ENCODE peak calls at places on chromosomes 12 and 14, in five cellular contexts. V, L, Y, G and O are unnamed samples.

GRCh38 chr14:59870277-59871165 is at the start of gene RTN1:
- DNase-seq in G (peak), L (peak), Y (no peak), V (peak), O (no peak)

GRCh38 chr14:94132285-94132887 is 3.0 kb upstream of the IFI27L2 start:
- DNase-seq in Y (peak), G (peak), V (no peak), L (peak), O (no peak)

GRCh38 chr12:75909714-75910451 is 121.7 kb downstream of the PHLDA1 start:
- DNase-seq in V (no peak), Y (no peak), G (no peak), L (no peak), O (no peak)

GRCh38 chr14:102474934-102475333 is 34.6 kb downstream of the ANKRD9 start:
- DNase-seq in Y (peak), L (no peak), G (peak), V (no peak), O (no peak)

GRCh38 chr12:131828671-131829350 is 618 bp downstream of the MMP17 start:
- DNase-seq in V (no peak), L (no peak), G (no peak), Y (no peak), O (no peak)

GRCh38 chr14:32697704-32698103 is 241.0 kb upstream of the NPAS3 start:
- DNase-seq in L (peak), G (peak), Y (no peak), V (no peak), O (no peak)

GRCh38 chr12:50283924-50284236 is 560 bp upstream of the LIMA1 start:
- DNase-seq in L (no peak), Y (no peak), V (no peak), G (peak), O (no peak)

GRCh38 chr14:70640938-70641547 is 673 bp upstream of the TTC9 start:
- DNase-seq in L (peak), Y (no peak), G (peak), V (peak), O (no peak)

GRCh38 chr14:69325646-69326265 is 65.8 kb downstream of the GALNT16 start:
- DNase-seq in L (no peak), Y (no peak), V (no peak), G (no peak), O (no peak)

GRCh38 chr14:101464310-101464983 is 96.8 kb upstream of the DIO3 start:
- DNase-seq in V (peak), L (no peak), Y (peak), G (no peak), O (no peak)

GRCh38 chr12:12263909-12264308 is 2.9 kb downstream of the LRP6 start:
- DNase-seq in V (no peak), G (no peak), Y (no peak), L (no peak), O (no peak)

GRCh38 chr14:85471156-85471555 is 58.8 kb upstream of the FLRT2 start:
- DNase-seq in Y (no peak), G (peak), V (no peak), L (no peak), O (no peak)

GRCh38 chr12:79527498-79527897 is 163.3 kb downstream of the PAWR start:
- DNase-seq in V (no peak), G (no peak), Y (no peak), L (peak), O (no peak)

GRCh38 chr14:60514378-60515243 is 5.7 kb downstream of the SIX6 start:
- DNase-seq in L (no peak), V (no peak), Y (no peak), G (no peak), O (no peak)

GRCh38 chr14:90815817-90816662 is at the start of gene TTC7B:
- DNase-seq in V (no peak), G (peak), L (no peak), Y (no peak), O (no peak)

GRCh38 chr12:51008329-51008728 is 17.9 kb downstream of the SLC11A2 start:
- DNase-seq in Y (no peak), G (no peak), L (no peak), V (no peak), O (no peak)

GRCh38 chr14:35492569-35493014 is 41.4 kb upstream of the INSM2 start:
- DNase-seq in G (no peak), L (no peak), V (no peak), Y (no peak), O (no peak)

GRCh38 chr12:70305794-70306193 is 60.3 kb upstream of the KCNMB4 start:
- DNase-seq in Y (no peak), L (no peak), G (peak), V (no peak), O (no peak)

GRCh38 chr12:12986775-12987332 is 13.2 kb downstream of the HEBP1 start:
- DNase-seq in L (no peak), V (no peak), Y (no peak), G (no peak), O (no peak)

GRCh38 chr14:38108681-38109080 is 99.0 kb upstream of the SSTR1 start:
- DNase-seq in V (no peak), L (no peak), Y (no peak), G (peak), O (peak)

GRCh38 chr12:127388985-127389384 is 878.0 kb upstream of the TMEM132C start:
- DNase-seq in G (no peak), V (no peak), L (no peak), Y (no peak), O (no peak)

GRCh38 chr14:87059060-87059827 is 933.7 kb downstream of the GALC start:
- DNase-seq in G (no peak), V (no peak), Y (no peak), L (no peak), O (no peak)

GRCh38 chr12:113108308-113108707 is 27.3 kb downstream of the RASAL1 start:
- DNase-seq in V (no peak), G (no peak), Y (no peak), L (no peak), O (no peak)
- TF ChIP-seq CTCF in V (no peak), G (no peak), Y (no peak), L (no peak), O (no peak)

GRCh38 chr12:53051058-53051880 is 1.4 kb downstream of the TNS2 start:
- DNase-seq in Y (peak), V (peak), G (peak), L (peak), O (no peak)
- H3K4me3 ChIP-seq in Y (peak), V (peak), G (peak), L (no peak), O (peak)

GRCh38 chr12:52222692-52223091 is 10.4 kb upstream of the KRT7 start:
- DNase-seq in L (no peak), G (no peak), V (peak), Y (no peak), O (no peak)

GRCh38 chr12:52220456-52220855 is 12.6 kb upstream of the KRT7 start:
- DNase-seq in Y (no peak), V (peak), G (no peak), L (no peak), O (no peak)

GRCh38 chr12:52223411-52224039 is 9.5 kb upstream of the KRT7 start:
- DNase-seq in V (peak), G (no peak), L (no peak), Y (no peak), O (no peak)

GRCh38 chr12:52224154-52224553 is 8.9 kb upstream of the KRT7 start:
- DNase-seq in L (no peak), Y (no peak), G (peak), V (no peak), O (no peak)

DNA sequence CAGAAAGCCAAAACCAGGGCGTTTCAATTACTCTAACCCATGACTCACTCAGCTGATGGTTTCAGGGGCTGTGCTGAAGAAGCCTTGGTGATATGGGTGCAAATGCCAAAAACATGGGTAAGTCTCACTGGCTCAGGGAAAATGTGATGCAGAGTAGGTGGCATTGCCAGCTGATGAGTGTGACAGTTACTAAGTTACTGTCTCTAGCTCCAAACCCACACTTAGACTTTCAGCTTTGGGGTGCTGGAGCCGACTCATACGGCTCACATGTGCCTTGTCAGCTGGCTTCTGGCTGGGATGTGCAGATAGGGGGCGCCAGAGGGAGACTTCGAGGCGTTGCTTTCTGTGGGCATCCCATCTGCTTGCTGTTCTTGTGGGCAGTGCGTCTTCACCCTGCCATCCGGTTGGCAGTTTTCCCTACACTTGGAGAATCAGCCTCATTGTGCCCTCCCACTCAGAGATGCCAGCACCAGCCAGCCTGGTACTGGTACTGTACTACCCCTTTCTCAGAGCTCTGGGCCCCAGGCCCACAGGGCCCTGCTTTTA is 11.1 kb upstream of the KRT7 start:
- DNase-seq in Y (no peak), V (peak), L (peak), G (no peak), O (no peak)
- TF ChIP-seq CTCF in Y (peak), V (peak), L (peak), G (peak), O (peak)

GRCh38 chr14:22980672-22981089 is 1.7 kb downstream of the AJUBA start:
- DNase-seq in G (no peak), V (peak), L (no peak), Y (no peak), O (no peak)

GRCh38 chr14:22979748-22980392 is 2.5 kb downstream of the AJUBA start:
- DNase-seq in L (peak), V (no peak), G (no peak), Y (no peak), O (no peak)

GRCh38 chr14:22977684-22978486 is 4.5 kb downstream of the AJUBA start:
- DNase-seq in G (peak), Y (no peak), L (peak), V (peak), O (no peak)

GRCh38 chr14:22978487-22978837 is 3.9 kb downstream of the AJUBA start:
- DNase-seq in V (no peak), L (peak), Y (no peak), G (no peak), O (no peak)

GRCh38 chr14:22978873-22979671 is 3.3 kb downstream of the AJUBA start:
- DNase-seq in G (no peak), Y (no peak), V (no peak), L (peak), O (no peak)
- H3K4me3 ChIP-seq in G (no peak), Y (no peak), V (peak), L (peak), O (peak)

GRCh38 chr12:106956048-106956935 is 585 bp downstream of the TMEM263 start:
- DNase-seq in Y (peak), L (peak), V (peak), G (peak), O (peak)
- TF ChIP-seq CTCF in Y (peak), L (no peak), V (no peak), G (no peak), O (no peak)